ENCODE peak calls at places on chromosomes 4 and X, in ten cellular contexts. F, H, D, X, N, V, A, P, Q and K are unnamed samples. For H3K4me1, the result is how much of the 10 kb centered on the place peaks cover.

GRCh38 chrX:120672389-120672788 is 42.5 kb upstream of the C1GALT1C1 start:
- DNase-seq in F (peak), H (peak), D (peak), X (no peak), N (peak), V (peak), A (peak), P (peak), Q (no peak), K (peak)

GRCh38 chrX:54786972-54787371 is 11.1 kb downstream of the ITIH6 start:
- DNase-seq in F (peak), H (peak), D (no peak), X (no peak), N (peak), V (no peak), A (no peak), P (no peak), Q (no peak), K (no peak)

GRCh38 chr4:156495836-156496235 is 475.8 kb downstream of the PDGFC start:
- DNase-seq in F (no peak), H (no peak), D (no peak), X (no peak), N (no peak), V (no peak), A (no peak), P (no peak), Q (no peak), K (no peak)

GRCh38 chr4:10296730-10297129 is 160.5 kb downstream of the ZNF518B start:
- DNase-seq in F (no peak), H (no peak), D (no peak), X (no peak), N (peak), V (no peak), A (no peak), P (peak), Q (no peak), K (no peak)

GRCh38 chrX:124433186-124433585 is 86.8 kb downstream of the SH2D1A start:
- DNase-seq in F (no peak), H (no peak), D (no peak), X (no peak), N (no peak), V (no peak), A (no peak), P (no peak), Q (no peak), K (no peak)

GRCh38 chr4:114093221-114093715 is 113.8 kb upstream of the ARSJ start:
- DNase-seq in F (no peak), H (no peak), D (no peak), X (no peak), N (no peak), V (no peak), A (no peak), P (no peak), Q (no peak), K (no peak)

GRCh38 chr4:54230479-54231418 is 1.7 kb downstream of the PDGFRA start:
- DNase-seq in F (no peak), H (peak), D (no peak), X (peak), N (no peak), V (peak), A (no peak), P (peak), Q (no peak), K (peak)

GRCh38 chrX:68995780-68996551 is 167.1 kb downstream of the EFNB1 start:
- DNase-seq in F (no peak), H (no peak), D (no peak), X (peak), N (no peak), V (peak), A (no peak), P (peak), Q (no peak), K (peak)

GRCh38 chr4:64718091-64718490 is 308.8 kb upstream of the TECRL start:
- DNase-seq in F (no peak), H (no peak), D (no peak), X (no peak), N (no peak), V (no peak), A (no peak), P (no peak), Q (no peak), K (no peak)

GRCh38 chr4:147678796-147679549 is 5.0 kb downstream of the PRMT9 start:
- DNase-seq in F (peak), H (no peak), D (peak), X (no peak), N (no peak), V (no peak), A (peak), P (no peak), Q (no peak), K (no peak)

DNA sequence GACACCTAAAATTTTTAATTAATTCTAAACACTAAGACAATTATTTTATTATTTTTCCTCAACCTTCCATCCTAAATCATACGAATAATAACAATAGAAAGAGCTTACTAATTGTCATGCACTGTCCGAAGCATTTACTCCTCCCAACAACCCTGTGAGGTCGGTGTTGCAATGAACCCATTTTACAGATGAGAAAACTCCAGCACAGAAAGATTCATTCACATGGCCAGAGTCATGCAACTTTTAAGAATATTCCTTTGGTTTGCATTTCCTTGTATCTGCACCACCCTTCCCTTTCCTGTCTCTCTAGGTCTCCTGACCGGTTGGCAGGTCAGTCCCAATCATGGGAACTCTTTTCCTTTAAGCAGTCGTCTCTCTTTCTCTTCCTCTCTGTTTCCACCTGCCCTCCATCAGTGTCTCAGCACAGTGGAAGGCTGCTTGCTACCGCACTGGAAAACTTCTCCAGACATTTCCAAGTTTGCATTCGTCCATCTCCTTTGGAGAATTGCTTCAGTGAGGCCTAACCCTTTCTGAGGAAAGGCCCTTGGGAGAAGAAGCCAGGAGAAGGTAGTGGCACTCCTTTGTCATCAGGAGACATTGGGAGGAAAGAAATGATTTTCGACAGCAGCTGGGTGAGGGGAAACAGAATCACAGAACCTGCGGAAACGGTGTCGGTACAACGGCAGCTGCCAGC is 1.9 kb upstream of the TMSB4X start:
- DNase-seq in F (no peak), H (no peak), D (no peak), X (no peak), N (no peak), V (no peak), A (no peak), P (no peak), Q (no peak), K (no peak)
- H3K27ac ChIP-seq in F (peak), H (no peak), D (no peak), X (no peak), N (peak), V (peak), A (no peak), P (peak), Q (peak), K (peak)

DNA sequence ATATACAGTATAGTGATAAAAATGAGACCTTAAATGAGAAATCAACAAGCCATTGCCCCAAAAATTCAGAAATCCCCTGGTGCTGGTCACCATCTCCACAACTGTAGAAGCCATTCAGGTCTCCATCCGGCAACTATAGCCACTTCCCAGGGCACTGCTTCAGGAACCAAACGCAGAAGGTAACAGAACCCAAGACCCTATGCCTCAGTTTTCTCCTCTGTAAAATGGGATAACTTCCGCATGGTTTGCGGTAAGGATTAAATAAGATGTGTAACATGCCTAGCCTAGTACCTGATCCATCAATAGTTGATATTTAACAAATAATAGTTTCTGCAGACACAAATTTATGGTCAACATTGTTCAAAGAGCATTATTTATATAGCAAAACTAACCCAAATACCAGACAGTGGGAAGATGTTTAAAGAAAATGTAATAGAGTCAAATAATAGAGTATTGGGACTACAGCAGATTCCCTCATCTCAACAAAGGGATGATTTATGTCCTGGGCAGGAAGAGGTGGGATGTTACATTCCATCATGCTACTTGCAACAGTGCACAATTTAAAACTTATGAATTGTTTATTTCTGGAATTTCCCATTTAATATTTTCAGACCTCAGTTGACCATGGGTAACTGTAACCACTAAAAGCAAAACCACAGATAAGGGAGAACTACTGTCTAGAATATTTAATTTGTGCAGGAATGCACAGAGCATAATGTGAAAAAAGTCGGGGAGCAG is 30.0 kb downstream of the IRF2 start:
- DNase-seq in F (no peak), H (no peak), D (no peak), X (no peak), N (no peak), V (no peak), A (no peak), P (no peak), Q (no peak), K (no peak)
- H3K4me1 ChIP-seq in F (under half), H (half or more), D (under half), X (under half), N (half or more), V (under half), A (under half), P (under half), Q (under half), K (under half)

GRCh38 chr4:38868055-38868965 is 704 bp downstream of the FAM114A1 start:
- DNase-seq in F (peak), H (peak), D (no peak), X (peak), N (peak), V (peak), A (no peak), P (peak), Q (no peak), K (peak)
- TF ChIP-seq POLR2A in F (no peak), H (no peak), D (no peak), X (no peak), N (no peak), V (no peak), A (no peak), P (no peak), Q (no peak), K (no peak)

GRCh38 chrX:154516655-154517100 is 646 bp upstream of the FAM3A start:
- DNase-seq in F (no peak), H (no peak), D (no peak), X (peak), N (no peak), V (peak), A (no peak), P (peak), Q (no peak), K (peak)
- H3K27ac ChIP-seq in F (peak), H (peak), D (peak), X (peak), N (peak), V (peak), A (peak), P (peak), Q (peak), K (peak)